ENCODE peak calls at places on chromosome 5, in six cellular contexts. Q is brain microvascular endothelial cell, K is HFFc6, X is A549, T is colonic mucosa, Y is right lobe of liver. C is an unnamed sample.

GRCh38 chr5:139385061-139385889 is 2.2 kb upstream of the SLC23A1 start:
- DNase-seq in Q (no peak), K (no peak), X (no peak), T (no peak), Y (no peak), C (no peak)

GRCh38 chr5:94173100-94173499 is 431.7 kb upstream of the POU5F2 start:
- DNase-seq in Q (no peak), K (no peak), X (no peak), T (no peak), Y (no peak), C (no peak)

GRCh38 chr5:168368854-168369253 is 77.4 kb downstream of the WWC1 start:
- DNase-seq in Q (no peak), K (no peak), X (no peak), T (no peak), Y (no peak), C (no peak)

GRCh38 chr5:150307617-150308426 is 5.1 kb upstream of the ARSI start:
- DNase-seq in Q (no peak), K (no peak), X (no peak), T (no peak), Y (no peak), C (no peak)

GRCh38 chr5:53030828-53031425 is 41.8 kb downstream of the ITGA2 start:
- DNase-seq in Q (no peak), K (no peak), X (no peak), T (peak), Y (no peak), C (no peak)

GRCh38 chr5:21649969-21650368 is 1203.2 kb downstream of the CDH12 start:
- DNase-seq in Q (no peak), K (no peak), X (no peak), T (no peak), Y (no peak), C (no peak)

GRCh38 chr5:65185468-65185867 is 296.3 kb downstream of the ADAMTS6 start:
- DNase-seq in Q (peak), K (peak), X (no peak), T (no peak), Y (no peak), C (no peak)

GRCh38 chr5:125049721-125050357 is 303.4 kb upstream of the ZNF608 start:
- DNase-seq in Q (no peak), K (no peak), X (no peak), T (no peak), Y (no peak), C (no peak)

GRCh38 chr5:109866051-109866450 is 176.3 kb downstream of the MAN2A1 start:
- DNase-seq in Q (peak), K (peak), X (no peak), T (no peak), Y (no peak), C (no peak)

GRCh38 chr5:173614591-173614990 is 1.9 kb downstream of the BOD1 start:
- DNase-seq in Q (no peak), K (no peak), X (no peak), T (no peak), Y (no peak), C (no peak)

GRCh38 chr5:92309336-92309991 is 926.3 kb upstream of the ARRDC3 start:
- DNase-seq in Q (peak), K (peak), X (peak), T (no peak), Y (no peak), C (no peak)

GRCh38 chr5:177553671-177554429 is 513 bp downstream of the FAM193B start:
- DNase-seq in Q (no peak), K (no peak), X (peak), T (peak), Y (peak), C (no peak)

GRCh38 chr5:17050236-17050635 is 114.1 kb upstream of the MYO10 start:
- DNase-seq in Q (no peak), K (no peak), X (no peak), T (no peak), Y (no peak), C (no peak)

GRCh38 chr5:57431816-57432215 is 50.8 kb downstream of the ACTBL2 start:
- DNase-seq in Q (no peak), K (no peak), X (no peak), T (no peak), Y (no peak), C (no peak)

GRCh38 chr5:163809480-163809879 is 304.1 kb downstream of the MAT2B start:
- DNase-seq in Q (no peak), K (no peak), X (no peak), T (no peak), Y (no peak), C (no peak)

GRCh38 chr5:7209583-7210139 is 186.3 kb upstream of the ADCY2 start:
- DNase-seq in Q (no peak), K (no peak), X (no peak), T (peak), Y (no peak), C (no peak)

GRCh38 chr5:67549263-67549551 is 352.6 kb upstream of the CD180 start:
- DNase-seq in Q (no peak), K (no peak), X (no peak), T (peak), Y (peak), C (no peak)

GRCh38 chr5:149771216-149771973 is 41.3 kb downstream of the PPARGC1B start:
- DNase-seq in Q (no peak), K (no peak), X (no peak), T (peak), Y (no peak), C (no peak)

GRCh38 chr5:135243194-135244191 is 155.5 kb downstream of the MACROH2A1 start:
- DNase-seq in Q (no peak), K (no peak), X (no peak), T (peak), Y (no peak), C (peak)

GRCh38 chr5:84381501-84382362 is 2.9 kb downstream of the EDIL3 start:
- DNase-seq in Q (peak), K (no peak), X (no peak), T (peak), Y (no peak), C (no peak)

GRCh38 chr5:36683821-36684434 is 77.5 kb downstream of the SLC1A3 start:
- DNase-seq in Q (no peak), K (no peak), X (no peak), T (no peak), Y (no peak), C (no peak)

DNA sequence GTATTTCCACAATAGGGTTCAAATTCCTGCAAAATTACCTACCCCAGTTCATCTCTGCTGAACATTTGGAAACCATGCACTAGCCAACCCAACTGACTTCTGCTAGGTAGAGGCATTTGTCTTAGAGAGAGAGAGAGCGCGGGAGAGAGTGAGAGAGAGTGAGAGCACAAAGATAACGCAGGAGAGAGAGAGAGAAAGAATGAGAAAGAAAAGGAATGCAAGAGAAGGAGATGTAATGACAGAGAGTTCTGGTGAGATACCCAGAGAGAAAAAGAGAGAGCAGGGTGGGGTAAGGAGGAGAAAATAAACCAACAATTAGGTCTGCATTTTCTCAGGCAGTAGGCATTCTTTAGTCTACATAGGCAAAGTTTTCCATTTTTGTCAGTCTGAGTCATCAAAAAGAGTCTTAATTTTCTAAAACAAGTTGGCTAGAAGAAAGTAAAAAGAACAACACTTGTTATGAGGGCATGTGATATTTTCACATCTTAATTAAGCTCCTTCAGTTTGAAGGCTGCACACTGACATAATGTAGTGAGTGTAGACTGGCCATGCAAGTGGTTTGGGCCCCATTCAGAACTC is 98.2 kb downstream of the MAP1B start:
- DNase-seq in Q (no peak), K (peak), X (no peak), T (no peak), Y (no peak), C (no peak)
- TF ChIP-seq CTCF in Q (no peak), K (no peak), X (no peak), T (no peak), Y (no peak), C (no peak)

DNA sequence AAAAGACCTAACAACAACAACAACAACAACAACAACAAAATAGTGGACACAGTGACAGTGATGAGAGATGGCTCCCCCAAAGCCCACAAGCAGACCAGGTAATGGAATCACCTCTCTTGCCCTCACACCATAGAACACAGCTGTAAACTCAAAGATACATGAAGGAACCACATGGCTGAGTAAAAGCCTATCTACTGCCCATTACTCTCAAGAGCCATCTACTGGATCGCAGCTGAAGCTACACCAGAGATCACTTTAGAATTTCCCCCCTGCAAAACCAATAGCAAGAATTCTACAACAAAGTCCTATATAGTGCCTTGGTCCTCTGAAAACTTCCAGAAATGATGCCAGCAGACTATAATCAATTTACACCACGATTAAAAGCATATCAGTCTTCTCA is 1537.6 kb upstream of the CDH9 start:
- DNase-seq in Q (peak), K (no peak), X (no peak), T (no peak), Y (no peak), C (no peak)
- TF ChIP-seq CTCF in Q (peak), K (no peak), X (no peak), T (no peak), Y (no peak), C (peak)

GRCh38 chr5:5467737-5468136 is 45.3 kb downstream of the ICE1 start:
- DNase-seq in Q (peak), K (no peak), X (no peak), T (no peak), Y (no peak), C (no peak)

GRCh38 chr5:5461012-5461411 is 38.5 kb downstream of the ICE1 start:
- DNase-seq in Q (no peak), K (no peak), X (no peak), T (no peak), Y (no peak), C (no peak)

GRCh38 chr5:5470933-5471332 is 48.5 kb downstream of the ICE1 start:
- DNase-seq in Q (no peak), K (no peak), X (no peak), T (no peak), Y (no peak), C (no peak)

GRCh38 chr5:5464036-5464715 is 41.7 kb downstream of the ICE1 start:
- DNase-seq in Q (no peak), K (no peak), X (no peak), T (no peak), Y (no peak), C (no peak)

GRCh38 chr5:5466227-5466626 is 43.8 kb downstream of the ICE1 start:
- DNase-seq in Q (no peak), K (no peak), X (no peak), T (no peak), Y (no peak), C (no peak)
- TF ChIP-seq CTCF in Q (no peak), K (no peak), X (no peak), T (no peak), Y (no peak), C (no peak)

GRCh38 chr5:31479706-31480105 is 52.2 kb downstream of the DROSHA start:
- DNase-seq in Q (no peak), K (no peak), X (no peak), T (no peak), Y (no peak), C (no peak)
- TF ChIP-seq CTCF in Q (no peak), K (no peak), X (no peak), T (no peak), Y (no peak), C (no peak)